ENCODE peak calls at places on chromosome 6, in nine cellular contexts. Z is activated T-helper 1 cell treated with anti-CD3 and anti-CD28 coated beads, Interleukin-2, amount 50 U/mL, for 16 hours; M is activated naive CD4-positive, alpha-beta T cell treated with Interleukin-2 at 50 U/mL for 16 hours; A is NCI-H1417; Q is Peyer's patch; W is NCI-H1092; H is AG08396; B is amniotic stem cell; N is activated CD4-positive, alpha-beta T cell treated with anti-CD3 and anti-CD28 coated beads for 24 hours. X is an unnamed sample.

GRCh38 chr6:52994031-52994788 is 874 bp downstream of the GSTA4 start:
- DNase-seq in Q (no peak), W (peak; percentile 39), B (no peak), M (no peak), H (peak; percentile 26), Z (no peak), N (no peak), A (peak; percentile 77), X (no peak)

GRCh38 chr6:158770948-158771347 is 48.2 kb downstream of the EZR start:
- DNase-seq in B (no peak), Q (no peak), Z (no peak), N (no peak), A (no peak), H (no peak), W (no peak), M (no peak), X (no peak)

GRCh38 chr6:8707956-8708772 is 272.8 kb upstream of the SLC35B3 start:
- DNase-seq in Z (no peak), H (no peak), Q (no peak), N (no peak), B (peak; percentile 15), W (peak; percentile 12), A (peak; percentile 63), M (no peak), X (no peak)

GRCh38 chr6:23277521-23278227 is 708.3 kb downstream of the HDGFL1 start:
- DNase-seq in W (no peak), Q (no peak), Z (no peak), M (no peak), N (no peak), B (no peak), A (no peak), H (no peak), X (no peak)

GRCh38 chr6:143376861-143377260 is 73.6 kb downstream of the ADAT2 start:
- DNase-seq in H (no peak), N (no peak), B (no peak), W (no peak), M (no peak), Q (no peak), A (no peak), Z (no peak), X (no peak)

GRCh38 chr6:144213293-144213692 is 63.0 kb downstream of the STX11 start:
- DNase-seq in W (no peak), H (no peak), A (no peak), Z (no peak), B (no peak), N (no peak), M (no peak), Q (no peak), X (no peak)

GRCh38 chr6:108408453-108408852 is 113.6 kb downstream of the AFG1L start:
- DNase-seq in Q (no peak), Z (no peak), B (no peak), H (peak; percentile 16), A (no peak), N (no peak), W (no peak), M (no peak), X (no peak)

GRCh38 chr6:157556671-157557430 is 175.9 kb downstream of the ZDHHC14 start:
- DNase-seq in N (no peak), H (no peak), B (no peak), Q (peak; percentile 56), A (peak; percentile 25), M (no peak), Z (no peak), W (peak; percentile 47), X (no peak)

GRCh38 chr6:85323435-85324040 is 126.3 kb upstream of the NT5E start:
- DNase-seq in H (peak; percentile 49), W (peak; percentile 38), Z (no peak), B (peak; percentile 14), N (peak; percentile 72), Q (peak; percentile 45), A (peak; percentile 94), M (peak; percentile 56), X (no peak)

GRCh38 chr6:25278914-25279747 is at the start of gene CARMIL1:
- DNase-seq in Z (peak; percentile 32), A (peak; percentile 95), Q (peak; percentile 76), W (peak; percentile 59), N (peak; percentile 57), B (peak; percentile 72), H (peak; percentile 92), M (peak; percentile 60), X (peak; percentile 50)

GRCh38 chr6:122198922-122199321 is 200.5 kb upstream of the HSF2 start:
- DNase-seq in M (no peak), W (no peak), Z (no peak), H (no peak), A (no peak), B (no peak), N (no peak), Q (no peak), X (no peak)

GRCh38 chr6:168247456-168248147 is 72.0 kb downstream of the DACT2 start:
- DNase-seq in W (peak; percentile 91), H (no peak), M (no peak), N (no peak), B (no peak), A (peak; percentile 97), Q (no peak), Z (no peak), X (no peak)

GRCh38 chr6:83252717-83253116 is 59.6 kb downstream of the RWDD2A start:
- DNase-seq in Z (no peak), A (no peak), Q (no peak), H (peak; percentile 19), M (no peak), N (no peak), W (no peak), B (no peak), X (no peak)

GRCh38 chr6:74410630-74411029 is 714.6 kb downstream of the CD109 start:
- DNase-seq in W (no peak), Z (no peak), B (no peak), M (no peak), Q (no peak), H (no peak), A (no peak), N (no peak), X (no peak)

GRCh38 chr6:113630738-113631535 is 226.2 kb upstream of the MARCKS start:
- DNase-seq in Q (peak; percentile 76), Z (no peak), A (no peak), W (no peak), N (peak; percentile 1), M (peak; percentile 41), B (peak; percentile 20), H (peak; percentile 11), X (peak; percentile 83)

GRCh38 chr6:84685983-84686584 is 78.3 kb downstream of the TBX18 start:
- DNase-seq in Z (no peak), A (peak; percentile 3), W (no peak), M (no peak), N (no peak), Q (no peak), B (no peak), H (no peak), X (no peak)

GRCh38 chr6:83417880-83418663 is 12.8 kb downstream of the ME1 start:
- DNase-seq in W (no peak), B (peak; percentile 54), N (no peak), Q (no peak), Z (no peak), M (no peak), A (peak; percentile 56), H (peak; percentile 45), X (no peak)

GRCh38 chr6:85637579-85637978 is 5.1 kb downstream of the SYNCRIP start:
- DNase-seq in W (no peak), N (no peak), Q (no peak), B (no peak), H (no peak), Z (no peak), M (no peak), A (peak; percentile 6), X (no peak)

GRCh38 chr6:21333715-21334114 is 259.8 kb upstream of the SOX4 start:
- DNase-seq in N (no peak), B (no peak), A (no peak), M (no peak), H (no peak), Q (no peak), Z (no peak), W (no peak), X (no peak)

GRCh38 chr6:163986313-163986712 is 571.8 kb downstream of the QKI start:
- DNase-seq in B (no peak), A (no peak), M (no peak), W (no peak), H (peak; percentile 30), Q (no peak), Z (no peak), N (no peak), X (no peak)

GRCh38 chr6:17714879-17715860 is 8.4 kb upstream of the NUP153 start:
- DNase-seq in W (no peak), H (peak; percentile 80), B (peak; percentile 82), Q (no peak), M (peak; percentile 42), A (no peak), Z (no peak), N (no peak), X (peak; percentile 77)

GRCh38 chr6:162825597-162825996 is 97.8 kb downstream of the PACRG start:
- DNase-seq in Z (no peak), W (no peak), Q (no peak), A (no peak), N (no peak), B (no peak), M (no peak), H (no peak), X (no peak)

GRCh38 chr6:39678914-39679313 is 46.3 kb downstream of the KIF6 start:
- DNase-seq in N (no peak), Q (no peak), A (no peak), B (no peak), M (no peak), H (no peak), Z (no peak), W (no peak), X (no peak)

GRCh38 chr6:37705239-37706051 is 7.8 kb upstream of the MDGA1 start:
- DNase-seq in Z (peak; percentile 21), B (no peak), W (no peak), A (peak; percentile 49), Q (peak; percentile 81), H (peak; percentile 86), M (peak; percentile 79), N (peak; percentile 57), X (no peak)

GRCh38 chr6:53065266-53066058 is at the start of gene FBXO9:
- DNase-seq in M (peak; percentile 82), B (no peak), Z (peak; percentile 42), A (peak; percentile 88), N (peak; percentile 51), Q (peak; percentile 65), W (peak; percentile 14), H (peak; percentile 90), X (peak; percentile 52)

GRCh38 chr6:72622094-72622540 is 253 bp downstream of the KCNQ5 start:
- DNase-seq in N (peak; percentile 32), Q (peak; percentile 60), Z (peak; percentile 15), H (peak; percentile 67), M (peak; percentile 63), W (peak; percentile 30), A (peak; percentile 75), B (peak; percentile 48), X (no peak)

X was measured in CD14-positive monocyte.